ENCODE peak calls at places on chromosomes 11 and 22, in nine cellular contexts. M, F, G, N, X, C, P, Z and Q are unnamed samples. For H3K9me3, the result is how much of the 10 kb centered on the place peaks cover.

GRCh38 chr11:84227970-84228369 is 941.8 kb upstream of the CCDC90B start:
- DNase-seq in M (no peak), F (no peak), G (no peak), N (no peak), X (no peak), C (no peak), P (no peak), Z (no peak), Q (no peak)

GRCh38 chr11:125494033-125494364 is 2.1 kb downstream of the FEZ1 start:
- DNase-seq in M (no peak), F (no peak), G (no peak), N (no peak), X (no peak), C (no peak), P (no peak), Z (no peak), Q (no peak)

GRCh38 chr11:27619039-27619438 is 81.2 kb downstream of the BDNF start:
- DNase-seq in M (peak), F (no peak), G (no peak), N (peak), X (no peak), C (no peak), P (no peak), Z (no peak), Q (no peak)

GRCh38 chr11:76280882-76281557 is 74.7 kb upstream of the WNT11 start:
- DNase-seq in M (no peak), F (no peak), G (no peak), N (no peak), X (no peak), C (no peak), P (no peak), Z (no peak), Q (no peak)

GRCh38 chr11:120331301-120331966 is 4.8 kb upstream of the ARHGEF12 start:
- DNase-seq in M (peak), F (peak), G (no peak), N (peak), X (peak), C (no peak), P (no peak), Z (no peak), Q (no peak)

GRCh38 chr11:122007611-122008071 is 108.4 kb downstream of the BLID start:
- DNase-seq in M (peak), F (peak), G (no peak), N (no peak), X (peak), C (no peak), P (no peak), Z (no peak), Q (no peak)

GRCh38 chr11:111296196-111296595 is 2.1 kb upstream of the POU2AF3 start:
- DNase-seq in M (no peak), F (no peak), G (no peak), N (no peak), X (no peak), C (no peak), P (no peak), Z (no peak), Q (no peak)

GRCh38 chr11:46463701-46464100 is 72.1 kb upstream of the CHRM4 start:
- DNase-seq in M (no peak), F (no peak), G (no peak), N (no peak), X (no peak), C (peak), P (no peak), Z (no peak), Q (no peak)

GRCh38 chr11:73350908-73351636 is 25.1 kb upstream of the RELT start:
- DNase-seq in M (peak), F (peak), G (peak), N (peak), X (no peak), C (no peak), P (peak), Z (no peak), Q (peak)

GRCh38 chr22:37751449-37752188 is 54.8 kb downstream of the TRIOBP start:
- DNase-seq in M (no peak), F (no peak), G (no peak), N (peak), X (no peak), C (no peak), P (no peak), Z (no peak), Q (no peak)

GRCh38 chr11:70405679-70406395 is 7.5 kb downstream of the CTTN start:
- DNase-seq in M (no peak), F (no peak), G (no peak), N (no peak), X (no peak), C (no peak), P (no peak), Z (no peak), Q (no peak)
- H3K9me3 ChIP-seq in M (under half), F (under half), G (under half), N (under half), X (under half), C (under half), P (under half), Z (under half), Q (under half)

DNA sequence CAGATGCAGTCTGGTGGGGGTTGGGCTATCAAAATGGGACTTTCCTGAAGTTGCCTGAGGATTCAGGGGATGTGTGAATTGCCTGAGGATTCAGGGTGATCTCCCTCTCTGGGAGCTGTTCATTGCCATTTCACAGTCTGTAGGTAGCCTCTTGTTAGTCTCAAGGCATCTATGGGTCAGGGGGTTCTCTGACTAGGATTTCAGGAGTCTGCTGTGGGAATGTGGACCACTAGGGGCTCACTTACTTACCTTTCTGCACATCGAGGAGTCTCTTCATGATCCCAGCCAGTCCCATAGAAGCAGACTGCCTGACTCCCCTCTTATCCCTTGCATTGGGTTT is 54.0 kb downstream of the KCNQ1OT1 start:
- DNase-seq in M (no peak), F (no peak), G (no peak), N (no peak), X (no peak), C (no peak), P (no peak), Z (no peak), Q (no peak)
- H3K9me3 ChIP-seq in M (under half), F (under half), G (half or more), N (under half), X (under half), C (half or more), P (under half), Z (under half), Q (under half)

GRCh38 chr11:50394017-50394416 is 361.3 kb downstream of the OR4C45 start:
- DNase-seq in M (no peak), F (no peak), G (no peak), N (no peak), X (no peak), C (no peak), P (no peak), Z (no peak), Q (no peak)
- H3K9me3 ChIP-seq in M (under half), F (under half), G (under half), N (under half), X (under half), C (under half), P (under half), Z (half or more), Q (under half)

GRCh38 chr22:48857202-48857805 is 970.4 kb downstream of the BRD1 start:
- DNase-seq in M (no peak), F (no peak), G (no peak), N (no peak), X (no peak), C (no peak), P (no peak), Z (peak), Q (no peak)
- H3K9me3 ChIP-seq in M (half or more), F (under half), G (under half), N (under half), X (under half), C (under half), P (under half), Z (under half), Q (under half)

GRCh38 chr22:49262167-49262566 is 565.5 kb downstream of the BRD1 start:
- DNase-seq in M (no peak), F (no peak), G (no peak), N (no peak), X (no peak), C (no peak), P (no peak), Z (peak), Q (no peak)
- H3K9me3 ChIP-seq in M (under half), F (under half), G (under half), N (under half), X (under half), C (under half), P (under half), Z (under half), Q (under half)

GRCh38 chr11:37141707-37142106 is 543.7 kb upstream of the RAG2 start:
- DNase-seq in M (no peak), F (no peak), G (no peak), N (peak), X (no peak), C (no peak), P (peak), Z (no peak), Q (no peak)

DNA sequence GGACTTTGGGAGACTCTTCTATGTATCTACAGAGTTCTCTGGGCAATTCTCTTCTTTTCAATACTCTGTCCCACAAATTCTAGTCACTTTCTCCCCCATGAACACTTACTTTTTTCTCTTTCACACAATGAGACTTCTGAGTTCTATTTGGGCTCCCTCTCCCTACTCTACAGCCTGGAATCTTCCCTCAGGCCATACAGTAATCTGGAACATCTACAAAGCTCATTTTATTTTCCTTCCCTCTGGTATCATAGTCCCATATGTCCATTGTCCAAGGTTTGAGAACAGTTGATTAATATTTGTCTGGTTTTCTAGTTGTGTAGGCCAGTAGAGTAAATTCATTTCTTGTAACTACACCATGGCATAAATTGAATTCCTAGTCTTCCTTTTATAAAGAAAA is 544.6 kb upstream of the RAG2 start:
- DNase-seq in M (no peak), F (no peak), G (no peak), N (no peak), X (no peak), C (no peak), P (no peak), Z (no peak), Q (no peak)
- H3K9me3 ChIP-seq in M (under half), F (under half), G (under half), N (under half), X (under half), C (under half), P (under half), Z (under half), Q (under half)

DNA sequence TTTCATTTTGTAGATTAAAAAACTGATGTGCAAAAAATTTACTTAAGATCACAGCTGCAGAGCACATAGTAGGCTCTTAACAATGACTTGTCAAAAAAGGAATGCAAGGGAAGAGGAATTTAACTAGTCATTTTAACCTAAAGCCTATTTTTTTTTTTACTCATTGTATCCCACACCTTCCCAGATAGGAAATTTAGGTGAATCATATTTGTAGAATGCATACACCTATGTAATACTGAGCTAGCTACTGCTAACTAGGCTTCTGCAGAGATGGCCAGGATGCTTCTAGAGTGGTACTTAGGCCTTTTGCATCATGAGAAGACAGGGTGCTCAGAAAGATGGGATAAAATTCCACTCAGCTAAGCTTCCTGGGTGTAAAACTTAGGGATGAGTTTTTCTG is 387.3 kb downstream of the AASDHPPT start:
- DNase-seq in M (no peak), F (no peak), G (no peak), N (peak), X (no peak), C (no peak), P (no peak), Z (no peak), Q (no peak)
- H3K9me3 ChIP-seq in M (under half), F (under half), G (under half), N (under half), X (under half), C (under half), P (under half), Z (under half), Q (under half)

GRCh38 chr11:94217705-94218104 is 86.7 kb upstream of the IZUMO1R start:
- DNase-seq in M (no peak), F (no peak), G (no peak), N (no peak), X (no peak), C (no peak), P (no peak), Z (no peak), Q (no peak)
- H3K9me3 ChIP-seq in M (under half), F (under half), G (under half), N (under half), X (under half), C (under half), P (under half), Z (under half), Q (under half)

GRCh38 chr11:8933931-8934330 is 1.2 kb upstream of the C11orf16 start:
- DNase-seq in M (no peak), F (no peak), G (no peak), N (no peak), X (no peak), C (no peak), P (no peak), Z (no peak), Q (no peak)
- H3K9me3 ChIP-seq in M (under half), F (under half), G (under half), N (under half), X (under half), C (under half), P (under half), Z (under half), Q (under half)

DNA sequence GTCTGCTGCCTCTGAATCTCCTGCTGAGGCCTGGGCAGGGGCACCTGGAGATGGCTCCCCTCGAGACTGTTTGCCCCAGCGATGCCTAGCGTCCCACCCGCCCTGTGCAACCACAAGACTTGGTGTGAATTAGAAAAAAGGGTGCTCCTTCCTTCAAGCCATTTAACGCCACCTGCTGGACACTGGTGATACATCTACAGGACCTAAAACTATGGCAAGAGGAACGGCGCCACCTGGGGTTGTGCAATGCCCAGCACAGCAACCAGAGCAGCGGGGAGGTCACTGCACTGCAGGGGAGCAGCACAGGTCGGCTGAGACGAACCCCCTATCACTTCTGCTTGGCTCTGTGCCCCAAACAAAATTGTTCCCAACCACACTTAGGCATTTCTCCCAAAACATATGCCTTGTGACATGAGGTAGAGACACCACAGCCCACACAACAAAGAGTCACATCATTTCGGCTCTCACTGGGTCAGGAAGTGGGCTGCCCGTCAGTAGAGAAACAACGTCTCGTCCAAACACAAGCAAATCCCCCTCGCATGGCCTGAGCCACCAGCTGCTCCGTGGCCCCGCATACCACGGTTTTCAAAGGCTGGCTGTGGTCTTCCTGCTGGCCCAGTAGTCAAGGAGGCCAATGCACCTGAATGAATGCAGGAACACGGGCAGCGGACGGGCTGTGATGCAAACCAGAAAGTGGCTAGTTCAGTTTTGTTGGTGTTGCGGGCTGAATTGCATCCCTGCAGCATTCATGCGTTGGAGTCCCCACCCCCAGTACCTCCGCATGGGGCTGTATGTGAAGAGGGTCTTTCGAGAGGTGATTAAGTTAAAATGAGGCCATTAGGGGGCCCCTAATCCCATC is 171.9 kb downstream of the SHANK2 start:
- DNase-seq in M (peak), F (peak), G (no peak), N (peak), X (peak), C (peak), P (peak), Z (peak), Q (no peak)
- H3K9me3 ChIP-seq in M (under half), F (under half), G (under half), N (under half), X (under half), C (under half), P (under half), Z (under half), Q (under half)